ENCODE peak calls at places on chromosomes 2 and 18, in nine cellular contexts. X is mesothelial cell of epicardium; V is epithelial cell of esophagus; C is SHP77; F is NCI-H2107; H is astrocyte of the cerebellum; J is H7; K is activated T-cell treated with anti-CD3 and anti-CD28 coated beads, Interleukin-2, amount 50 U/mL, for 4 hours; L is stimulated activated CD8-positive, alpha-beta memory T cell treated with anti-CD3 and anti-CD28 coated beads, Interleukin-2, amount 100 ng/mL, for 48 hours. E is an unnamed sample.

GRCh38 chr2:230885467-230886130 is 20.9 kb downstream of the ITM2C start:
- DNase-seq in J (peak; percentile 82), L (no peak), K (no peak), V (no peak), C (no peak), H (peak; percentile 35), X (no peak), F (no peak), E (peak; percentile 46)

GRCh38 chr18:21703241-21703820 is 1.2 kb downstream of the ABHD3 start:
- DNase-seq in H (no peak), C (peak; percentile 14), K (no peak), F (no peak), V (peak; percentile 59), J (peak; percentile 57), L (no peak), X (no peak), E (no peak)

GRCh38 chr2:109447251-109447661 is 166.5 kb downstream of the SEPTIN10 start:
- DNase-seq in J (peak; percentile 24), K (no peak), C (no peak), X (no peak), V (no peak), F (no peak), L (no peak), H (peak; percentile 95), E (no peak)

GRCh38 chr2:44772670-44773378 is 168.7 kb upstream of the SIX3 start:
- DNase-seq in V (no peak), K (no peak), J (no peak), H (no peak), C (no peak), F (no peak), L (no peak), X (no peak), E (no peak)

GRCh38 chr2:36358317-36358659 is 2.7 kb downstream of the CRIM1 start:
- DNase-seq in X (no peak), J (no peak), L (no peak), F (no peak), H (no peak), V (no peak), K (no peak), C (no peak), E (no peak)

GRCh38 chr2:230956827-230957755 is 32.0 kb upstream of the GPR55 start:
- DNase-seq in K (no peak), X (no peak), H (peak; percentile 6), C (no peak), L (no peak), J (peak; percentile 83), F (no peak), V (peak; percentile 66), E (no peak)

GRCh38 chr2:95347681-95348608 is 50.8 kb downstream of the KCNIP3 start:
- DNase-seq in J (peak; percentile 36), C (no peak), V (no peak), H (no peak), X (peak; percentile 26), F (no peak), K (no peak), L (no peak), E (no peak)

GRCh38 chr2:11873766-11874165 is 127.3 kb downstream of the LPIN1 start:
- DNase-seq in J (no peak), L (no peak), K (no peak), V (peak; percentile 59), F (no peak), C (no peak), X (no peak), H (no peak), E (no peak)

GRCh38 chr18:8706545-8706980 is 1.2 kb downstream of the MTCL1 start:
- DNase-seq in F (no peak), C (no peak), H (no peak), K (no peak), V (no peak), X (peak; percentile 43), L (no peak), J (peak; percentile 75), E (no peak)

GRCh38 chr2:205802069-205802468 is 119.8 kb downstream of the NRP2 start:
- DNase-seq in F (peak; percentile 21), X (no peak), K (no peak), L (no peak), V (no peak), H (peak; percentile 47), C (no peak), J (no peak), E (no peak)

GRCh38 chr2:214830794-214831346 is 21.4 kb upstream of the BARD1 start:
- DNase-seq in C (no peak), V (peak; percentile 59), J (peak; percentile 44), L (no peak), X (no peak), K (no peak), H (no peak), F (no peak), E (no peak)

GRCh38 chr18:3008546-3008945 is 4.4 kb downstream of the LPIN2 start:
- DNase-seq in C (no peak), L (no peak), V (peak; percentile 41), H (no peak), F (no peak), K (no peak), X (no peak), J (no peak), E (no peak)

GRCh38 chr2:59180111-59180510 is 939.0 kb upstream of the FANCL start:
- DNase-seq in K (no peak), X (no peak), V (no peak), C (no peak), J (no peak), F (no peak), L (no peak), H (no peak), E (no peak)

GRCh38 chr18:79488311-79489047 is 92.7 kb downstream of the NFATC1 start:
- DNase-seq in X (no peak), F (no peak), K (no peak), V (no peak), L (no peak), J (peak; percentile 56), C (no peak), H (no peak), E (no peak)

GRCh38 chr2:186755066-186755465 is 61.2 kb downstream of the FAM171B start:
- DNase-seq in V (peak; percentile 9), J (no peak), H (peak; percentile 57), C (no peak), K (no peak), L (no peak), F (no peak), X (no peak), E (no peak)

GRCh38 chr18:22001912-22002487 is 167.4 kb upstream of the GATA6 start:
- DNase-seq in J (no peak), L (no peak), H (no peak), K (no peak), C (no peak), V (no peak), F (no peak), X (no peak), E (no peak)

GRCh38 chr18:2979871-2980606 is 32.9 kb downstream of the LPIN2 start:
- DNase-seq in F (no peak), H (no peak), K (no peak), C (no peak), L (no peak), X (no peak), J (no peak), V (no peak), E (no peak)

GRCh38 chr18:11548940-11549551 is 60.4 kb upstream of the SLC35G4 start:
- DNase-seq in L (no peak), C (no peak), X (no peak), J (no peak), K (no peak), H (no peak), F (no peak), V (no peak), E (no peak)

GRCh38 chr18:45916302-45916701 is 50.8 kb downstream of the EPG5 start:
- DNase-seq in X (no peak), K (no peak), V (no peak), L (no peak), C (no peak), J (peak; percentile 34), F (no peak), H (no peak), E (no peak)

GRCh38 chr18:13159579-13159978 is 59.0 kb upstream of the LDLRAD4 start:
- DNase-seq in F (no peak), H (peak; percentile 62), K (no peak), V (peak; percentile 69), L (no peak), C (peak; percentile 65), J (peak; percentile 83), X (no peak), E (no peak)

GRCh38 chr2:10469955-10470568 is 21.9 kb upstream of the ODC1 start:
- DNase-seq in K (no peak), H (no peak), V (no peak), X (no peak), J (peak; percentile 26), C (no peak), L (no peak), F (no peak), E (no peak)

GRCh38 chr2:180987146-180987545 is 6.7 kb downstream of the UBE2E3 start:
- DNase-seq in F (no peak), L (no peak), K (no peak), X (no peak), C (no peak), H (no peak), J (no peak), V (no peak), E (no peak)

GRCh38 chr18:67516432-67517223 is at the start of gene DSEL:
- DNase-seq in C (peak; percentile 86), H (peak; percentile 87), L (peak; percentile 99), V (peak; percentile 97), F (peak; percentile 94), K (peak; percentile 99), X (peak; percentile 100), J (peak; percentile 98), E (peak; percentile 66)

GRCh38 chr2:165745916-165746315 is 48.1 kb downstream of the GALNT3 start:
- DNase-seq in H (peak; percentile 92), C (no peak), F (no peak), X (no peak), L (no peak), V (peak; percentile 17), K (no peak), J (no peak), E (no peak)

GRCh38 chr2:73283545-73284295 is 558 bp downstream of the FBXO41 start:
- DNase-seq in L (no peak), K (no peak), X (no peak), F (no peak), C (peak; percentile 21), V (no peak), H (no peak), J (peak; percentile 82), E (no peak)

GRCh38 chr2:60503923-60504514 is 49.4 kb downstream of the BCL11A start:
- DNase-seq in F (no peak), L (no peak), H (no peak), X (no peak), C (no peak), V (peak; percentile 67), J (no peak), K (no peak), E (no peak)

GRCh38 chr2:236298924-236299475 is 34.8 kb upstream of the ASB18 start:
- DNase-seq in V (no peak), H (no peak), F (no peak), L (no peak), X (no peak), J (no peak), K (no peak), C (no peak), E (no peak)

GRCh38 chr2:52964916-52965530 is 802.6 kb upstream of the CHAC2 start:
- DNase-seq in V (no peak), L (no peak), C (no peak), K (no peak), H (no peak), J (no peak), X (no peak), F (peak; percentile 25), E (peak; percentile 13)

GRCh38 chr2:142037051-142037450 is 93.8 kb downstream of the LRP1B start:
- DNase-seq in H (peak; percentile 35), X (no peak), V (peak; percentile 44), L (no peak), C (no peak), J (no peak), F (no peak), K (no peak), E (no peak)

GRCh38 chr2:216804357-216805350 is 55.2 kb downstream of the TNP1 start:
- DNase-seq in C (no peak), L (no peak), J (no peak), X (no peak), H (no peak), F (no peak), K (no peak), V (peak; percentile 34), E (no peak)

GRCh38 chr18:49031511-49032188 is 80.9 kb upstream of the SMAD7 start:
- DNase-seq in F (no peak), L (no peak), K (peak; percentile 39), J (peak; percentile 59), H (no peak), X (peak; percentile 31), C (no peak), V (no peak), E (no peak)